ENCODE peak calls at places on chromosomes 5 and 9, in nine cellular contexts. One of them, this sample, is unnamed. For H3K27me3 and H3K36me3, the result is how much of the 10 kb centered on the place peaks cover.

GRCh38 chr5:138717399-138717798 is 35.8 kb upstream of the CTNNA1 start:
- DNase-seq in PC-3: no peak
- DNase-seq in heart right ventricle: no peak
- DNase-seq in CD8-positive, alpha-beta T cell: no peak
- DNase-seq in mesendoderm: no peak
- DNase-seq in IMR-90: no peak
- DNase-seq in CD8-positive, alpha-beta memory T cell: no peak
- DNase-seq in aorta: no peak
- DNase-seq in tibial nerve: no peak
- DNase-seq in this sample: no peak

GRCh38 chr9:86187121-86187520 is 72.3 kb downstream of the C9orf153 start:
- DNase-seq in PC-3: no peak
- DNase-seq in heart right ventricle: no peak
- DNase-seq in CD8-positive, alpha-beta T cell: no peak
- DNase-seq in mesendoderm: peak
- DNase-seq in IMR-90: no peak
- DNase-seq in CD8-positive, alpha-beta memory T cell: no peak
- DNase-seq in aorta: no peak
- DNase-seq in tibial nerve: no peak
- DNase-seq in this sample: peak

GRCh38 chr5:42499016-42499415 is 75.8 kb downstream of the GHR start:
- DNase-seq in PC-3: no peak
- DNase-seq in heart right ventricle: no peak
- DNase-seq in CD8-positive, alpha-beta T cell: no peak
- DNase-seq in mesendoderm: no peak
- DNase-seq in IMR-90: no peak
- DNase-seq in CD8-positive, alpha-beta memory T cell: no peak
- DNase-seq in aorta: no peak
- DNase-seq in tibial nerve: no peak
- DNase-seq in this sample: no peak

GRCh38 chr5:170434953-170435605 is 45.9 kb upstream of the KCNMB1 start:
- DNase-seq in PC-3: peak
- DNase-seq in heart right ventricle: peak
- DNase-seq in CD8-positive, alpha-beta T cell: peak
- DNase-seq in mesendoderm: peak
- DNase-seq in IMR-90: peak
- DNase-seq in CD8-positive, alpha-beta memory T cell: peak
- DNase-seq in aorta: peak
- DNase-seq in tibial nerve: peak
- DNase-seq in this sample: peak

GRCh38 chr5:135448796-135449507 is 1.8 kb upstream of the DCANP1 start:
- DNase-seq in PC-3: no peak
- DNase-seq in heart right ventricle: no peak
- DNase-seq in CD8-positive, alpha-beta T cell: no peak
- DNase-seq in mesendoderm: no peak
- DNase-seq in IMR-90: peak
- DNase-seq in CD8-positive, alpha-beta memory T cell: no peak
- DNase-seq in aorta: peak
- DNase-seq in tibial nerve: no peak
- DNase-seq in this sample: no peak

GRCh38 chr5:26847041-26847736 is 191.2 kb downstream of the CDH9 start:
- DNase-seq in PC-3: no peak
- DNase-seq in heart right ventricle: no peak
- DNase-seq in CD8-positive, alpha-beta T cell: no peak
- DNase-seq in mesendoderm: peak
- DNase-seq in IMR-90: no peak
- DNase-seq in CD8-positive, alpha-beta memory T cell: no peak
- DNase-seq in aorta: no peak
- DNase-seq in tibial nerve: no peak
- DNase-seq in this sample: no peak

GRCh38 chr5:171776176-171776575 is 9.4 kb upstream of the SMIM23 start:
- DNase-seq in PC-3: no peak
- DNase-seq in heart right ventricle: no peak
- DNase-seq in CD8-positive, alpha-beta T cell: no peak
- DNase-seq in mesendoderm: no peak
- DNase-seq in IMR-90: no peak
- DNase-seq in CD8-positive, alpha-beta memory T cell: no peak
- DNase-seq in aorta: no peak
- DNase-seq in tibial nerve: no peak
- DNase-seq in this sample: no peak

GRCh38 chr9:132646726-132647125 is 23.1 kb downstream of the DDX31 start:
- DNase-seq in PC-3: no peak
- DNase-seq in heart right ventricle: no peak
- DNase-seq in CD8-positive, alpha-beta T cell: no peak
- DNase-seq in mesendoderm: no peak
- DNase-seq in IMR-90: peak
- DNase-seq in CD8-positive, alpha-beta memory T cell: no peak
- DNase-seq in aorta: no peak
- DNase-seq in tibial nerve: no peak
- DNase-seq in this sample: no peak

GRCh38 chr9:16377311-16377710 is 493.2 kb downstream of the BNC2 start:
- DNase-seq in PC-3: no peak
- DNase-seq in heart right ventricle: no peak
- DNase-seq in CD8-positive, alpha-beta T cell: no peak
- DNase-seq in mesendoderm: no peak
- DNase-seq in IMR-90: no peak
- DNase-seq in CD8-positive, alpha-beta memory T cell: no peak
- DNase-seq in aorta: no peak
- DNase-seq in tibial nerve: no peak
- DNase-seq in this sample: no peak

GRCh38 chr5:15592728-15593127 is 92.7 kb downstream of the FBXL7 start:
- DNase-seq in PC-3: no peak
- DNase-seq in heart right ventricle: no peak
- DNase-seq in CD8-positive, alpha-beta T cell: no peak
- DNase-seq in mesendoderm: no peak
- DNase-seq in IMR-90: no peak
- DNase-seq in CD8-positive, alpha-beta memory T cell: no peak
- DNase-seq in aorta: no peak
- DNase-seq in tibial nerve: no peak
- DNase-seq in this sample: no peak

GRCh38 chr5:155726267-155726666 is 600.7 kb upstream of the SGCD start:
- DNase-seq in PC-3: no peak
- DNase-seq in heart right ventricle: peak
- DNase-seq in CD8-positive, alpha-beta T cell: no peak
- DNase-seq in mesendoderm: peak
- DNase-seq in IMR-90: peak
- DNase-seq in CD8-positive, alpha-beta memory T cell: no peak
- DNase-seq in aorta: no peak
- DNase-seq in tibial nerve: peak
- DNase-seq in this sample: peak

GRCh38 chr5:155728857-155729683 is 597.9 kb upstream of the SGCD start:
- DNase-seq in PC-3: no peak
- DNase-seq in heart right ventricle: peak
- DNase-seq in CD8-positive, alpha-beta T cell: no peak
- DNase-seq in mesendoderm: peak
- DNase-seq in IMR-90: no peak
- DNase-seq in CD8-positive, alpha-beta memory T cell: no peak
- DNase-seq in aorta: no peak
- DNase-seq in tibial nerve: no peak
- DNase-seq in this sample: peak

GRCh38 chr5:155729684-155730059 is 597.3 kb upstream of the SGCD start:
- DNase-seq in PC-3: no peak
- DNase-seq in heart right ventricle: peak
- DNase-seq in CD8-positive, alpha-beta T cell: no peak
- DNase-seq in mesendoderm: peak
- DNase-seq in IMR-90: no peak
- DNase-seq in CD8-positive, alpha-beta memory T cell: no peak
- DNase-seq in aorta: no peak
- DNase-seq in tibial nerve: no peak
- DNase-seq in this sample: peak

GRCh38 chr5:155727512-155728145 is 599.3 kb upstream of the SGCD start:
- DNase-seq in PC-3: no peak
- DNase-seq in heart right ventricle: no peak
- DNase-seq in CD8-positive, alpha-beta T cell: no peak
- DNase-seq in mesendoderm: peak
- DNase-seq in IMR-90: no peak
- DNase-seq in CD8-positive, alpha-beta memory T cell: no peak
- DNase-seq in aorta: peak
- DNase-seq in tibial nerve: no peak
- DNase-seq in this sample: no peak

GRCh38 chr5:155728146-155728856 is 598.7 kb upstream of the SGCD start:
- DNase-seq in PC-3: no peak
- DNase-seq in heart right ventricle: peak
- DNase-seq in CD8-positive, alpha-beta T cell: no peak
- DNase-seq in mesendoderm: peak
- DNase-seq in IMR-90: peak
- DNase-seq in CD8-positive, alpha-beta memory T cell: peak
- DNase-seq in aorta: peak
- DNase-seq in tibial nerve: peak
- DNase-seq in this sample: peak
- H3K27me3 ChIP-seq in PC-3: under half
- H3K27me3 ChIP-seq in heart right ventricle: under half
- H3K27me3 ChIP-seq in CD8-positive, alpha-beta T cell: under half
- H3K27me3 ChIP-seq in mesendoderm: half or more
- H3K27me3 ChIP-seq in IMR-90: under half
- H3K27me3 ChIP-seq in CD8-positive, alpha-beta memory T cell: under half
- H3K27me3 ChIP-seq in aorta: under half
- H3K27me3 ChIP-seq in tibial nerve: under half
- H3K27me3 ChIP-seq in this sample: half or more

GRCh38 chr9:89526667-89527066 is 28.8 kb upstream of the SEMA4D start:
- DNase-seq in PC-3: no peak
- DNase-seq in heart right ventricle: no peak
- DNase-seq in CD8-positive, alpha-beta T cell: no peak
- DNase-seq in mesendoderm: no peak
- DNase-seq in IMR-90: no peak
- DNase-seq in CD8-positive, alpha-beta memory T cell: no peak
- DNase-seq in aorta: no peak
- DNase-seq in tibial nerve: no peak
- DNase-seq in this sample: no peak

GRCh38 chr9:89522979-89523305 is 25.0 kb upstream of the SEMA4D start:
- DNase-seq in PC-3: no peak
- DNase-seq in heart right ventricle: no peak
- DNase-seq in CD8-positive, alpha-beta T cell: no peak
- DNase-seq in mesendoderm: no peak
- DNase-seq in IMR-90: no peak
- DNase-seq in CD8-positive, alpha-beta memory T cell: no peak
- DNase-seq in aorta: no peak
- DNase-seq in tibial nerve: no peak
- DNase-seq in this sample: no peak

GRCh38 chr9:89525673-89526374 is 27.9 kb upstream of the SEMA4D start:
- DNase-seq in PC-3: peak
- DNase-seq in heart right ventricle: no peak
- DNase-seq in CD8-positive, alpha-beta T cell: no peak
- DNase-seq in mesendoderm: no peak
- DNase-seq in IMR-90: no peak
- DNase-seq in CD8-positive, alpha-beta memory T cell: no peak
- DNase-seq in aorta: no peak
- DNase-seq in tibial nerve: no peak
- DNase-seq in this sample: no peak

GRCh38 chr9:89523948-89524347 is 26.0 kb upstream of the SEMA4D start:
- DNase-seq in PC-3: no peak
- DNase-seq in heart right ventricle: no peak
- DNase-seq in CD8-positive, alpha-beta T cell: no peak
- DNase-seq in mesendoderm: no peak
- DNase-seq in IMR-90: no peak
- DNase-seq in CD8-positive, alpha-beta memory T cell: peak
- DNase-seq in aorta: no peak
- DNase-seq in tibial nerve: no peak
- DNase-seq in this sample: no peak

GRCh38 chr9:89524888-89525385 is 27.0 kb upstream of the SEMA4D start:
- DNase-seq in PC-3: no peak
- DNase-seq in heart right ventricle: no peak
- DNase-seq in CD8-positive, alpha-beta T cell: no peak
- DNase-seq in mesendoderm: peak
- DNase-seq in IMR-90: no peak
- DNase-seq in CD8-positive, alpha-beta memory T cell: no peak
- DNase-seq in aorta: no peak
- DNase-seq in tibial nerve: no peak
- DNase-seq in this sample: no peak
- H3K4me3 ChIP-seq in PC-3: no peak
- H3K4me3 ChIP-seq in heart right ventricle: no peak
- H3K4me3 ChIP-seq in CD8-positive, alpha-beta T cell: no peak
- H3K4me3 ChIP-seq in mesendoderm: no peak
- H3K4me3 ChIP-seq in IMR-90: no peak
- H3K4me3 ChIP-seq in CD8-positive, alpha-beta memory T cell: peak
- H3K4me3 ChIP-seq in aorta: no peak
- H3K4me3 ChIP-seq in tibial nerve: no peak
- H3K4me3 ChIP-seq in this sample: no peak

GRCh38 chr5:45793638-45794532 is 97.7 kb upstream of the HCN1 start:
- DNase-seq in PC-3: peak
- DNase-seq in heart right ventricle: no peak
- DNase-seq in CD8-positive, alpha-beta T cell: no peak
- DNase-seq in mesendoderm: no peak
- DNase-seq in IMR-90: no peak
- DNase-seq in CD8-positive, alpha-beta memory T cell: no peak
- DNase-seq in aorta: no peak
- DNase-seq in tibial nerve: no peak
- DNase-seq in this sample: no peak

GRCh38 chr5:45796959-45797553 is 100.9 kb upstream of the HCN1 start:
- DNase-seq in PC-3: peak
- DNase-seq in heart right ventricle: no peak
- DNase-seq in CD8-positive, alpha-beta T cell: no peak
- DNase-seq in mesendoderm: peak
- DNase-seq in IMR-90: no peak
- DNase-seq in CD8-positive, alpha-beta memory T cell: no peak
- DNase-seq in aorta: no peak
- DNase-seq in tibial nerve: no peak
- DNase-seq in this sample: peak

GRCh38 chr5:45800331-45800730 is 104.2 kb upstream of the HCN1 start:
- DNase-seq in PC-3: no peak
- DNase-seq in heart right ventricle: no peak
- DNase-seq in CD8-positive, alpha-beta T cell: no peak
- DNase-seq in mesendoderm: no peak
- DNase-seq in IMR-90: no peak
- DNase-seq in CD8-positive, alpha-beta memory T cell: no peak
- DNase-seq in aorta: no peak
- DNase-seq in tibial nerve: no peak
- DNase-seq in this sample: no peak

GRCh38 chr5:45799388-45799787 is 103.2 kb upstream of the HCN1 start:
- DNase-seq in PC-3: no peak
- DNase-seq in heart right ventricle: no peak
- DNase-seq in CD8-positive, alpha-beta T cell: no peak
- DNase-seq in mesendoderm: no peak
- DNase-seq in IMR-90: no peak
- DNase-seq in CD8-positive, alpha-beta memory T cell: no peak
- DNase-seq in aorta: no peak
- DNase-seq in tibial nerve: no peak
- DNase-seq in this sample: no peak

DNA sequence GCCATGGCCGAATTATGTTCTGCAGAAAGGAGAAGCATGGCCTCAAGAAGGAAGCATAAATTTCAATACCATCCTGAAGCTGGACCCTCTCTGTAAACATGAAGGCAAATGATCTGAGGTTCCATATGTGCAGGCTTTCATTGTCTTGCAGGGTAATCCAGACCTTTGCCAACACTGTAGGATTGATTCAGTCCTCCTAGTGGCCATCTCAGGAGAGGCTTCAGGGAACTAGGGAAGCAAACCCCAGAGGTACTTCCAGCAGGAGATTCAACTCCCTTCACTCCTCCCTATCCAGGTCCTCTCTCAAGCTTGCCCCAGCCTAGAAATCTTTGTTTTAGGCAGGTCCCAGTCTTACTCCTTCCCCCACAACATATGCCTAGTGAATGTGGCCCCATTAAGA is 99.3 kb upstream of the HCN1 start:
- DNase-seq in PC-3: no peak
- DNase-seq in heart right ventricle: no peak
- DNase-seq in CD8-positive, alpha-beta T cell: no peak
- DNase-seq in mesendoderm: peak
- DNase-seq in IMR-90: no peak
- DNase-seq in CD8-positive, alpha-beta memory T cell: no peak
- DNase-seq in aorta: no peak
- DNase-seq in tibial nerve: no peak
- DNase-seq in this sample: peak
- H3K36me3 ChIP-seq in PC-3: under half
- H3K36me3 ChIP-seq in heart right ventricle: under half
- H3K36me3 ChIP-seq in CD8-positive, alpha-beta T cell: under half
- H3K36me3 ChIP-seq in mesendoderm: under half
- H3K36me3 ChIP-seq in IMR-90: under half
- H3K36me3 ChIP-seq in CD8-positive, alpha-beta memory T cell: under half
- H3K36me3 ChIP-seq in aorta: under half
- H3K36me3 ChIP-seq in tibial nerve: under half
- H3K36me3 ChIP-seq in this sample: under half

GRCh38 chr5:168829044-168829443 is 249.9 kb upstream of the PANK3 start:
- DNase-seq in PC-3: no peak
- DNase-seq in heart right ventricle: no peak
- DNase-seq in CD8-positive, alpha-beta T cell: no peak
- DNase-seq in mesendoderm: no peak
- DNase-seq in IMR-90: no peak
- DNase-seq in CD8-positive, alpha-beta memory T cell: no peak
- DNase-seq in aorta: no peak
- DNase-seq in tibial nerve: no peak
- DNase-seq in this sample: no peak
- H3K27me3 ChIP-seq in PC-3: under half
- H3K27me3 ChIP-seq in heart right ventricle: under half
- H3K27me3 ChIP-seq in CD8-positive, alpha-beta T cell: under half
- H3K27me3 ChIP-seq in mesendoderm: under half
- H3K27me3 ChIP-seq in IMR-90: under half
- H3K27me3 ChIP-seq in CD8-positive, alpha-beta memory T cell: under half
- H3K27me3 ChIP-seq in aorta: under half
- H3K27me3 ChIP-seq in tibial nerve: under half
- H3K27me3 ChIP-seq in this sample: under half

This sample was measured in H7.